ENCODE peak calls at places on chromosomes 13 and 19, in eight cellular contexts. O, N, S, Q, H, P, W and T are unnamed samples.
A peak's percentile ranks its signal among the peaks of the same experiment; 100 is the strongest.

GRCh38 chr19:35155441-35155840 is 906 bp downstream of the FXYD5 start:
- DNase-seq in Q (no peak), P (no peak), N (no peak), W (no peak), S (no peak), O (no peak), H (no peak), T (no peak)

GRCh38 chr19:49988433-49988832 is 27.5 kb upstream of the SIGLEC11 start:
- DNase-seq in H (no peak), O (no peak), W (no peak), N (peak; percentile 82), S (no peak), Q (no peak), P (no peak), T (peak; percentile 65)

GRCh38 chr13:20182231-20182846 is 10.4 kb downstream of the GJB2 start:
- DNase-seq in S (no peak), H (peak; percentile 66), P (no peak), Q (no peak), O (peak; percentile 84), W (no peak), N (peak; percentile 65), T (peak; percentile 70)

GRCh38 chr13:30026093-30026492 is 175.7 kb upstream of the UBL3 start:
- DNase-seq in W (no peak), H (no peak), P (no peak), O (no peak), Q (no peak), S (no peak), N (peak; percentile 91), T (no peak)

GRCh38 chr13:110108348-110109139 is 198.4 kb downstream of the COL4A1 start:
- DNase-seq in W (no peak), O (peak; percentile 81), S (no peak), N (peak; percentile 86), H (no peak), Q (peak; percentile 80), P (peak; percentile 40), T (peak; percentile 72)

GRCh38 chr19:7528192-7528519 is 5.7 kb downstream of the MCOLN1 start:
- DNase-seq in H (no peak), S (no peak), O (no peak), Q (no peak), W (peak; percentile 72), N (no peak), P (no peak), T (no peak)

GRCh38 chr13:65133094-65133493 is 2097.0 kb downstream of the PCDH9 start:
- DNase-seq in N (no peak), O (no peak), H (no peak), W (no peak), Q (no peak), P (no peak), S (no peak), T (no peak)

GRCh38 chr13:41418027-41418426 is 39.3 kb upstream of the RGCC start:
- DNase-seq in W (no peak), P (no peak), S (no peak), Q (no peak), O (no peak), N (peak; percentile 89), H (no peak), T (peak; percentile 45)

GRCh38 chr19:13210941-13211340 is 60.7 kb downstream of the IER2 start:
- DNase-seq in Q (no peak), O (no peak), P (no peak), H (no peak), N (no peak), W (no peak), S (no peak), T (no peak)

GRCh38 chr13:72751220-72751619 is 23.5 kb downstream of the BORA start:
- DNase-seq in N (no peak), S (no peak), P (no peak), H (no peak), W (no peak), Q (no peak), O (no peak), T (no peak)

GRCh38 chr13:75415720-75416119 is 66.2 kb downstream of the TBC1D4 start:
- DNase-seq in P (no peak), W (no peak), S (no peak), N (peak; percentile 93), O (no peak), Q (no peak), H (no peak), T (peak; percentile 80)

GRCh38 chr19:38211779-38212178 is 12.2 kb downstream of the DPF1 start:
- DNase-seq in Q (no peak), P (no peak), S (no peak), W (no peak), O (no peak), N (no peak), H (no peak), T (no peak)

GRCh38 chr13:106331116-106331515 is 204.3 kb downstream of the EFNB2 start:
- DNase-seq in Q (no peak), N (no peak), W (no peak), O (no peak), P (no peak), H (no peak), S (no peak), T (no peak)

GRCh38 chr19:15812059-15812722 is 3.3 kb downstream of the OR10H1 start:
- DNase-seq in O (no peak), H (peak; percentile 61), N (no peak), W (no peak), Q (no peak), P (no peak), S (no peak), T (peak; percentile 28)

GRCh38 chr19:9937001-9937411 is 691 bp upstream of the OLFM2 start:
- DNase-seq in O (no peak), Q (no peak), H (no peak), W (no peak), P (no peak), S (no peak), N (no peak), T (no peak)

GRCh38 chr13:79393564-79394249 is 12.3 kb downstream of the RBM26 start:
- DNase-seq in H (peak; percentile 67), P (peak; percentile 33), W (peak; percentile 84), O (no peak), N (no peak), Q (no peak), S (no peak), T (no peak)

GRCh38 chr13:110245421-110245899 is 61.5 kb downstream of the COL4A1 start:
- DNase-seq in S (no peak), Q (no peak), N (peak; percentile 72), O (no peak), H (no peak), P (peak; percentile 15), W (no peak), T (no peak)

GRCh38 chr13:51000576-51001260 is 91.1 kb downstream of the RNASEH2B start:
- DNase-seq in H (no peak), O (no peak), P (no peak), S (peak; percentile 59), W (no peak), N (peak; percentile 80), Q (no peak), T (peak; percentile 97)

GRCh38 chr19:28873301-28873700 is 339.6 kb downstream of the UQCRFS1 start:
- DNase-seq in O (no peak), H (no peak), Q (no peak), N (no peak), W (no peak), P (no peak), S (no peak), T (no peak)

GRCh38 chr19:20470345-20471119 is 95.0 kb downstream of the ZNF737 start:
- DNase-seq in H (no peak), P (no peak), W (no peak), S (no peak), N (no peak), O (peak; percentile 12), Q (no peak), T (no peak)

GRCh38 chr19:676343-677105 is at the start of gene FSTL3:
- DNase-seq in S (no peak), Q (no peak), P (no peak), O (peak; percentile 33), W (no peak), H (no peak), N (peak; percentile 37), T (no peak)

GRCh38 chr19:49553451-49554271 is 25.9 kb downstream of the RCN3 start:
- DNase-seq in O (no peak), P (peak; percentile 77), Q (no peak), N (peak; percentile 82), S (peak; percentile 78), H (peak; percentile 62), W (no peak), T (peak; percentile 97)

GRCh38 chr13:50424993-50425392 is 409.7 kb downstream of the KCNRG start:
- DNase-seq in N (no peak), P (no peak), Q (no peak), H (no peak), W (no peak), S (no peak), O (no peak), T (no peak)

GRCh38 chr19:49515767-49516166 is 3.3 kb downstream of the FCGRT start:
- DNase-seq in N (no peak), W (peak; percentile 85), Q (no peak), H (no peak), S (no peak), O (no peak), P (no peak), T (no peak)

GRCh38 chr13:64234255-64234654 is 2818.6 kb upstream of the PCDH20 start:
- DNase-seq in N (peak; percentile 89), Q (no peak), S (no peak), W (no peak), H (no peak), O (no peak), P (no peak), T (peak; percentile 0)

GRCh38 chr19:17454579-17454978 is 6.1 kb upstream of the TMEM221 start:
- DNase-seq in W (no peak), H (no peak), Q (no peak), N (no peak), P (no peak), O (peak; percentile 29), S (no peak), T (no peak)

GRCh38 chr19:8373867-8374813 is 10.2 kb downstream of the ANGPTL4 start:
- DNase-seq in W (no peak), Q (no peak), P (no peak), H (no peak), S (no peak), N (no peak), O (no peak), T (no peak)

GRCh38 chr13:99575376-99575775 is 74.1 kb downstream of the TM9SF2 start:
- DNase-seq in W (no peak), N (no peak), O (no peak), S (no peak), H (no peak), Q (no peak), P (no peak), T (no peak)
- H3K36me3 ChIP-seq in W (no peaks in the 10 kb centered on the region), N (no peaks in the 10 kb centered on the region), O (no peaks in the 10 kb centered on the region), S (no peaks in the 10 kb centered on the region), H (no peaks in the 10 kb centered on the region), Q (no peaks in the 10 kb centered on the region), P (no peaks in the 10 kb centered on the region), T (no peaks in the 10 kb centered on the region)

GRCh38 chr19:2016041-2016807 is 710 bp upstream of the BTBD2 start:
- DNase-seq in O (peak; percentile 63), W (no peak), N (peak; percentile 83), Q (peak; percentile 85), H (peak; percentile 78), S (peak; percentile 62), P (peak; percentile 85), T (peak; percentile 57)
- H3K36me3 ChIP-seq in O (no peaks in the 10 kb centered on the region), W (no peaks in the 10 kb centered on the region), N (peaks cover under 1% of the 10 kb centered on the region), Q (no peaks in the 10 kb centered on the region), H (no peaks in the 10 kb centered on the region), S (no peaks in the 10 kb centered on the region), P (no peaks in the 10 kb centered on the region), T (peaks cover 4% of the 10 kb centered on the region)

GRCh38 chr19:56096665-56097064 is 24.4 kb downstream of the ZNF787 start:
- DNase-seq in S (no peak), W (no peak), H (no peak), P (no peak), N (no peak), O (no peak), Q (no peak), T (no peak)
- H3K36me3 ChIP-seq in S (peaks cover 11% of the 10 kb centered on the region), W (peaks cover 14% of the 10 kb centered on the region), H (no peaks in the 10 kb centered on the region), P (no peaks in the 10 kb centered on the region), N (peaks cover 7% of the 10 kb centered on the region), O (no peaks in the 10 kb centered on the region), Q (no peaks in the 10 kb centered on the region), T (peaks cover 13% of the 10 kb centered on the region)

GRCh38 chr13:113176292-113176691 is 17.8 kb downstream of the PROZ start:
- DNase-seq in W (peak; percentile 82), S (no peak), O (no peak), N (no peak), Q (no peak), P (peak; percentile 63), H (peak; percentile 65), T (no peak)
- H3K36me3 ChIP-seq in W (peaks cover 64% of the 10 kb centered on the region), S (peaks cover 44% of the 10 kb centered on the region), O (peaks cover 25% of the 10 kb centered on the region), N (peaks cover 37% of the 10 kb centered on the region), Q (no peaks in the 10 kb centered on the region), P (no peaks in the 10 kb centered on the region), H (peaks cover 29% of the 10 kb centered on the region), T (peaks cover 25% of the 10 kb centered on the region)